ENCODE peak calls at places on chromosomes 5 and 9, in nine cellular contexts. W is activated CD8-positive, alpha-beta memory T cell treated with anti-CD3 and anti-CD28 coated beads for 48 hours; E is stimulated activated CD8-positive, alpha-beta memory T cell treated with anti-CD3 and anti-CD28 coated beads, Interleukin-4, amount 100 ng/mL, for 48 hours; A is mucosa of gallbladder; J is GM12891; I is HTR-8/SVneo; Z is NCI-H510A treated with DMSO at 0.1 percent for 48 hours; T is GM04504; K is brain microvascular endothelial cell. C is an unnamed sample.

GRCh38 chr5:150780816-150781221 is 2.3 kb downstream of the SMIM3 start:
- DNase-seq in W (no peak), E (no peak), A (no peak), J (no peak), I (no peak), Z (no peak), T (peak), K (peak), C (no peak)

GRCh38 chr5:159104759-159105317 is 5.1 kb upstream of the EBF1 start:
- DNase-seq in W (no peak), E (no peak), A (no peak), J (no peak), I (no peak), Z (no peak), T (no peak), K (no peak), C (no peak)

GRCh38 chr5:122259995-122260394 is 52.0 kb upstream of the SNCAIP start:
- DNase-seq in W (no peak), E (no peak), A (no peak), J (no peak), I (no peak), Z (no peak), T (peak), K (peak), C (no peak)

GRCh38 chr9:132780230-132781007 is 97.7 kb downstream of the AK8 start:
- DNase-seq in W (no peak), E (no peak), A (no peak), J (no peak), I (no peak), Z (no peak), T (no peak), K (no peak), C (no peak)

GRCh38 chr5:116115163-116115562 is 30.3 kb downstream of the COMMD10 start:
- DNase-seq in W (no peak), E (no peak), A (no peak), J (no peak), I (no peak), Z (no peak), T (no peak), K (no peak), C (no peak)

GRCh38 chr5:1003296-1003937 is 5.2 kb upstream of the NKD2 start:
- DNase-seq in W (no peak), E (peak), A (no peak), J (no peak), I (no peak), Z (peak), T (no peak), K (no peak), C (peak)

GRCh38 chr5:135466178-135467050 is 14.3 kb upstream of the TIFAB start:
- DNase-seq in W (peak), E (peak), A (peak), J (peak), I (peak), Z (peak), T (peak), K (peak), C (peak)

GRCh38 chr9:125125523-125125922 is 17.8 kb downstream of the SCAI start:
- DNase-seq in W (no peak), E (no peak), A (no peak), J (no peak), I (no peak), Z (no peak), T (no peak), K (no peak), C (no peak)